ENCODE peak calls at places on chromosome 4, in four cellular contexts. One of them, this sample, is unnamed.

GRCh38 chr4:106583108-106583507 is 214.5 kb upstream of the GIMD1 start:
- DNase-seq in Peyer's patch: no peak
- DNase-seq in right cardiac atrium: no peak
- DNase-seq in suprapubic skin: no peak
- DNase-seq in this sample: no peak

GRCh38 chr4:126495163-126495752 is 1137.5 kb upstream of the INTU start:
- DNase-seq in suprapubic skin: no peak
- DNase-seq in Peyer's patch: no peak
- DNase-seq in right cardiac atrium: no peak
- DNase-seq in this sample: no peak

GRCh38 chr4:49044270-49044669 is 58.2 kb downstream of the CWH43 start:
- DNase-seq in Peyer's patch: no peak
- DNase-seq in right cardiac atrium: no peak
- DNase-seq in suprapubic skin: no peak
- DNase-seq in this sample: no peak

GRCh38 chr4:77433102-77433733 is 172.4 kb upstream of the CXCL13 start:
- DNase-seq in Peyer's patch: no peak
- DNase-seq in suprapubic skin: no peak
- DNase-seq in right cardiac atrium: no peak
- DNase-seq in this sample: no peak

GRCh38 chr4:44493924-44494323 is 45.3 kb upstream of the KCTD8 start:
- DNase-seq in suprapubic skin: no peak
- DNase-seq in right cardiac atrium: no peak
- DNase-seq in Peyer's patch: no peak
- DNase-seq in this sample: no peak

GRCh38 chr4:38157592-38157991 is 197.4 kb downstream of the PTTG2 start:
- DNase-seq in suprapubic skin: no peak
- DNase-seq in right cardiac atrium: no peak
- DNase-seq in Peyer's patch: no peak
- DNase-seq in this sample: peak; percentile 22

GRCh38 chr4:915595-915994 is 16.5 kb downstream of the GAK start:
- DNase-seq in Peyer's patch: no peak
- DNase-seq in suprapubic skin: no peak
- DNase-seq in right cardiac atrium: peak; percentile 24
- DNase-seq in this sample: no peak

GRCh38 chr4:2068198-2068470 is 9.0 kb downstream of the NAT8L start:
- DNase-seq in right cardiac atrium: no peak
- DNase-seq in suprapubic skin: no peak
- DNase-seq in Peyer's patch: no peak
- DNase-seq in this sample: no peak

GRCh38 chr4:81019016-81019415 is 11.5 kb upstream of the BMP3 start:
- DNase-seq in Peyer's patch: no peak
- DNase-seq in right cardiac atrium: no peak
- DNase-seq in suprapubic skin: no peak
- DNase-seq in this sample: no peak

GRCh38 chr4:127631420-127631819 is 1.3 kb upstream of the INTU start:
- DNase-seq in right cardiac atrium: no peak
- DNase-seq in suprapubic skin: no peak
- DNase-seq in Peyer's patch: no peak
- DNase-seq in this sample: no peak

GRCh38 chr4:94256833-94257232 is 49.2 kb downstream of the SMARCAD1 start:
- DNase-seq in Peyer's patch: no peak
- DNase-seq in suprapubic skin: no peak
- DNase-seq in right cardiac atrium: no peak
- DNase-seq in this sample: no peak

GRCh38 chr4:156803056-156803455 is 168.5 kb downstream of the PDGFC start:
- DNase-seq in right cardiac atrium: no peak
- DNase-seq in suprapubic skin: no peak
- DNase-seq in Peyer's patch: no peak
- DNase-seq in this sample: no peak

GRCh38 chr4:138014664-138015288 is 227.4 kb downstream of the SLC7A11 start:
- DNase-seq in right cardiac atrium: no peak
- DNase-seq in suprapubic skin: no peak
- DNase-seq in Peyer's patch: no peak
- DNase-seq in this sample: no peak

GRCh38 chr4:152328595-152328994 is 207.3 kb downstream of the FBXW7 start:
- DNase-seq in right cardiac atrium: no peak
- DNase-seq in Peyer's patch: no peak
- DNase-seq in suprapubic skin: no peak
- DNase-seq in this sample: no peak

GRCh38 chr4:101126044-101126443 is 221.3 kb downstream of the PPP3CA start:
- DNase-seq in suprapubic skin: no peak
- DNase-seq in Peyer's patch: no peak
- DNase-seq in right cardiac atrium: no peak
- DNase-seq in this sample: no peak

GRCh38 chr4:127598656-127599055 is 34.1 kb upstream of the INTU start:
- DNase-seq in suprapubic skin: no peak
- DNase-seq in right cardiac atrium: no peak
- DNase-seq in Peyer's patch: no peak
- DNase-seq in this sample: no peak

GRCh38 chr4:181685461-181685860 is 557.7 kb upstream of the TENM3 start:
- DNase-seq in Peyer's patch: no peak
- DNase-seq in suprapubic skin: no peak
- DNase-seq in right cardiac atrium: no peak
- DNase-seq in this sample: no peak
- H3K27ac ChIP-seq in Peyer's patch: no peak overlapping the region
- H3K27ac ChIP-seq in suprapubic skin: no peak overlapping the region
- H3K27ac ChIP-seq in right cardiac atrium: no peak overlapping the region
- H3K27ac ChIP-seq in this sample: no peak overlapping the region

DNA sequence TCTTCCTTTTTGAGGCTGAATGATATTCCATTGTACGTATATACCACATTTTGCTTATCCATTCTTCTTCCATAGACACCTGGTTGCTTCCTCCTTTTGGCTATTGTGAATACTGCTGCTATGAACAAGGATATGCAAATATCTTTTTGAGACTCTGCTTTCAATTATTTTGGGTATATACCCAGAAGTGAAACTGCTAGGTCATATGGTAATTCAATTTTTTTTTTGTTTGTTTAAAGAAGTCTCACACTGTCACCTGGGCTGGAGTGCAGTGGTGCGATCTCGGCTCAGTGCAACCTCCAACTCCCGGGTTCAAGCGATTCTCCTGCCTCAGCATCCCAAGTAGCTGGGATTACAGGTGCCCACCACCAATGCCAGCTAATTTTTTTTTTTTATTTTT is 75.3 kb downstream of the METTL14 start:
- DNase-seq in right cardiac atrium: no peak
- DNase-seq in Peyer's patch: no peak
- DNase-seq in suprapubic skin: no peak
- DNase-seq in this sample: no peak
- H3K27ac ChIP-seq in right cardiac atrium: no peak overlapping the region
- H3K27ac ChIP-seq in Peyer's patch: no peak overlapping the region
- H3K27ac ChIP-seq in suprapubic skin: no peak overlapping the region
- H3K27ac ChIP-seq in this sample: no peak overlapping the region

DNA sequence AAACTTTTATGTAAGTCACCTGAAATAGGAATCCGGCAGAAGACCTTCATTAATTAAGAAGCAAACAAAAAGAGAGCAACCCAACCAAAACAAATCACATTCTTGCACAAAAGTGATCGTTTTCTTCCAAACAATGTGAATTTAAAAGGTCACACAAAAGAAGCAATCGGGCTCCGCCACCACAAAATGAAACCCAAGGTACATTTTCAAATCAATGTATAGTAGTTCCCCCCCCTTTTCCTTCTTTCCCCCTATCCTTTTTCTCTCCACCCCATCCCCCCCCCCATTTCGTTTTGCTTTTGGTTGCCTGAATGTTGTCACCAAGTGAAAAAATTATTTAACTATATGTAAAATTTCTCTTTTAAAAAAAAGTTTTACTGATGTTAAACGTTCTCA is 2.2 kb downstream of the MAB21L2 start:
- DNase-seq in suprapubic skin: no peak
- DNase-seq in right cardiac atrium: no peak
- DNase-seq in Peyer's patch: no peak
- DNase-seq in this sample: no peak
- H3K27ac ChIP-seq in suprapubic skin: no peak overlapping the region
- H3K27ac ChIP-seq in right cardiac atrium: no peak overlapping the region
- H3K27ac ChIP-seq in Peyer's patch: peak overlapping the region; percentile 87
- H3K27ac ChIP-seq in this sample: no peak overlapping the region

DNA sequence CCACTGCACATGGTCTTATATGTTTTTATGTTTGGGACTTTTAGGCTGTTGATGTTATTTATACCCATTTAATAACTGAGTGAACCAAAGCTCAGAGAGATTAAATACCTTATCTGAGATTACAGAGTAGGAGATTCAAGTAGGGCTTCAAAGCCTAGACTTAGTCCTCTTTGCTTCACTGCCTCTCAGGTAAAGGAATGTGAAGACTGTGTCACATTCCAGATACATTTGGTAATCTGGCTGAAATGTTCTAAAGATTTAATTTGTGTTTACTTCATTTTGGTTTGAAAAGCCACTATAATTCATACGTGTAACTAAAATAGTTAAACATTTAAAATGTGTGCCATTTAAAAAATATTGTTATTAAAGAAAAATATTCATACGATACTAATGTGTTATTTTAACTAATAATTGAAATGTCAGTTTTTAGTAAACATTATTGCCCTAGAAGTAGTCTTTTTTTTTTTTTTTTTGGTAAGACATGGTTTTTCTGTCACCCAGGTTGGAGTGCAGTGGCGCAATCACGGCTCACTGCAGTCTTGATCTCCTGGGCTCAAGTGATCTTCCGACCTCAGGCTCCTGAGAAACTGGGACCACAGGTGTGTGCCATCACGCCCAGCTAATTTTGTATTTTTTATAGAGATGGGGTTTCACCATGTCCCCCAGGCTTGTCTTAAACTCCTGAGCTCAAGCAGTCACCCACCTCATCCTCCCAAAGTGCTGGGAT is 54.3 kb downstream of the WWC2 start:
- DNase-seq in suprapubic skin: no peak
- DNase-seq in Peyer's patch: no peak
- DNase-seq in right cardiac atrium: no peak
- DNase-seq in this sample: no peak
- H3K27ac ChIP-seq in suprapubic skin: no peak overlapping the region
- H3K27ac ChIP-seq in Peyer's patch: no peak overlapping the region
- H3K27ac ChIP-seq in right cardiac atrium: no peak overlapping the region
- H3K27ac ChIP-seq in this sample: no peak overlapping the region

GRCh38 chr4:87030606-87031441 is 96.0 kb downstream of the AFF1 start:
- DNase-seq in suprapubic skin: no peak
- DNase-seq in right cardiac atrium: no peak
- DNase-seq in Peyer's patch: no peak
- DNase-seq in this sample: no peak
- H3K27ac ChIP-seq in suprapubic skin: peak overlapping the region; percentile 80
- H3K27ac ChIP-seq in right cardiac atrium: peak overlapping the region; percentile 92
- H3K27ac ChIP-seq in Peyer's patch: peak overlapping the region; percentile 46
- H3K27ac ChIP-seq in this sample: peak overlapping the region; percentile 91

This sample was measured in psoas muscle.